ENCODE peak calls at places on chromosomes 11 and 22, in four cellular contexts. I, B, R and A are unnamed samples.

GRCh38 chr11:107747622-107748021 is 35.8 kb upstream of the SLN start:
- DNase-seq in B (no peak), R (no peak), I (no peak), A (no peak)

GRCh38 chr11:16946477-16947282 is 67.5 kb downstream of the PLEKHA7 start:
- DNase-seq in R (no peak), B (no peak), I (no peak), A (no peak)

GRCh38 chr11:17513853-17514252 is 30.4 kb downstream of the USH1C start:
- DNase-seq in R (no peak), I (no peak), B (no peak), A (no peak)

GRCh38 chr11:66051371-66051765 is 796 bp upstream of the SF3B2 start:
- DNase-seq in I (no peak), B (no peak), R (no peak), A (no peak)

GRCh38 chr11:69356703-69357457 is 62.9 kb downstream of the MYEOV start:
- DNase-seq in I (peak; percentile 68), R (peak; percentile 49), B (peak; percentile 15), A (no peak)

GRCh38 chr11:1695548-1696108 is 1.4 kb upstream of the KRTAP5-6 start:
- DNase-seq in R (no peak), I (no peak), B (no peak), A (no peak)

GRCh38 chr11:72084960-72085359 is 4.3 kb downstream of the LRRC51 start:
- DNase-seq in I (no peak), B (no peak), R (no peak), A (no peak)

GRCh38 chr11:61516675-61517516 is 8.3 kb downstream of the LRRC10B start:
- DNase-seq in I (no peak), R (peak; percentile 77), B (no peak), A (peak; percentile 57)

GRCh38 chr11:86678823-86679222 is 6.4 kb upstream of the ME3 start:
- DNase-seq in I (no peak), B (no peak), R (no peak), A (no peak)

GRCh38 chr11:2128102-2128511 is 11.1 kb downstream of the IGF2 start:
- DNase-seq in I (peak; percentile 37), R (peak; percentile 46), B (no peak), A (peak; percentile 25)

GRCh38 chr11:78878631-78879030 is 304.0 kb upstream of the NARS2 start:
- DNase-seq in R (no peak), I (no peak), B (no peak), A (no peak)

GRCh38 chr11:90222459-90223247 is at the start of gene CHORDC1:
- DNase-seq in R (peak; percentile 99), I (peak; percentile 97), B (peak; percentile 93), A (peak; percentile 96)

GRCh38 chr11:7595016-7595869 is 78.1 kb downstream of the CYB5R2 start:
- DNase-seq in B (no peak), R (no peak), I (no peak), A (no peak)

GRCh38 chr22:38033522-38034277 is 23.5 kb upstream of the PICK1 start:
- DNase-seq in I (peak; percentile 70), B (no peak), R (no peak), A (peak; percentile 49)

GRCh38 chr11:78202733-78203167 is 14.0 kb downstream of the USP35 start:
- DNase-seq in I (no peak), B (no peak), R (no peak), A (no peak)

GRCh38 chr11:77819921-77820564 is 479 bp downstream of the RSF1 start:
- DNase-seq in R (peak; percentile 71), B (peak; percentile 44), I (peak; percentile 86), A (peak; percentile 69)

GRCh38 chr22:50186789-50187523 is 1.2 kb downstream of the TRABD start:
- DNase-seq in B (no peak), I (peak; percentile 84), R (peak; percentile 67), A (peak; percentile 58)

GRCh38 chr11:10443152-10443551 is 11.9 kb upstream of the AMPD3 start:
- DNase-seq in R (no peak), I (no peak), B (no peak), A (no peak)

GRCh38 chr11:124970925-124971324 is 16.9 kb downstream of the CCDC15 start:
- DNase-seq in B (no peak), I (no peak), R (no peak), A (no peak)

GRCh38 chr22:36986242-36986821 is 32.9 kb downstream of the TST start:
- DNase-seq in R (no peak), B (no peak), I (no peak), A (no peak)

GRCh38 chr11:20451568-20451967 is 64.1 kb downstream of the PRMT3 start:
- DNase-seq in B (no peak), R (no peak), I (no peak), A (no peak)

GRCh38 chr11:116446542-116446941 is 326.2 kb downstream of the BUD13 start:
- DNase-seq in I (no peak), B (no peak), R (no peak), A (no peak)

GRCh38 chr22:20268350-20269012 is 363 bp upstream of the RTN4R start:
- DNase-seq in R (peak; percentile 87), B (peak; percentile 55), I (peak; percentile 90), A (peak; percentile 64)

GRCh38 chr11:116703421-116703820 is 69.4 kb downstream of the BUD13 start:
- DNase-seq in B (no peak), I (no peak), R (peak; percentile 55), A (no peak)

GRCh38 chr22:31737932-31738331 is 12.0 kb downstream of the PRR14L start:
- DNase-seq in R (no peak), B (no peak), I (no peak), A (no peak)

GRCh38 chr11:7486731-7487130 is 1.4 kb downstream of the OLFML1 start:
- DNase-seq in B (no peak), I (no peak), R (no peak), A (no peak)

GRCh38 chr11:102653744-102654291 is 28.7 kb upstream of the MMP20 start:
- DNase-seq in B (no peak), I (no peak), R (no peak), A (no peak)

GRCh38 chr11:10657308-10658271 is 36.0 kb downstream of the IRAG1 start:
- DNase-seq in R (no peak), I (no peak), B (no peak), A (no peak)

GRCh38 chr11:69434341-69434960 is 47.0 kb upstream of the LINC01488 start:
- DNase-seq in I (no peak), R (peak; percentile 51), B (no peak), A (peak; percentile 9)

GRCh38 chr11:128684582-128685382 is 9.1 kb upstream of the FLI1 start:
- DNase-seq in B (no peak), R (no peak), I (peak; percentile 78), A (peak; percentile 50)

GRCh38 chr11:34614334-34615113 is 6.4 kb upstream of the EHF start:
- DNase-seq in I (no peak), R (no peak), B (no peak), A (no peak)

DNA sequence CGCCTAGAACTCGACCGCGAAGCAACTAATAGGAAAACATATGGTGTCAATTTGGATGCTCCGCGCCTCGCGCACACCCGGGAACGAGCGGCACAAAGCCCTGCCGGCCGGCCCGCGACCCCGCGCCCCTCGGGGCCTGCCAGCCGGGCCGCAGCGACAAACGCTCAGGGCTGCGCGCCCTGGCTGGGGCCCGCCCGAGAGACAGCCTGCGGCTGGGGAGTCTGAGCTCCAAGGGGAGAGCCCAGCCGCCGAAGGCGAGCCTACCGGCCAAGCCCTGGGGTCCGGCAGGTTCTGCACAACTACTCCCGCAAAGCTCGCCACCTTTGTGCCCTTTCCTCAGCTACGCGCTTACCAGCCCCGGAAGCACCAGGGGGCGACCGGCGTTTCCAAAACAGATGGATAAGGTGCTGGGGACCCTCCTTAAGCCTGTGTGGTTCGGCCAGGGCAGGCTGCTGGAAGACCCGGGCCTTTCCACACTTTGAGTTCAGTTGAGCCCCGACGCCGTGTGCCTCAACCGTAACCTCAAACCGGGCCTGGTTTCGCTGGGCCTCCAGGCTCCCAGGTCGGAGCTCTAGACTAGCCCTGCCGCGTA is 6.0 kb downstream of the PAX6 start:
- DNase-seq in I (peak; percentile 54), B (no peak), R (peak; percentile 56), A (no peak)
- H3K4me3 ChIP-seq in I (no peak overlapping the region), B (no peak overlapping the region), R (no peak overlapping the region), A (no peak overlapping the region)

GRCh38 chr11:64122411-64123101 is 43.4 kb downstream of the MACROD1 start:
- DNase-seq in I (no peak), B (no peak), R (no peak), A (no peak)
- H3K4me3 ChIP-seq in I (no peak overlapping the region), B (no peak overlapping the region), R (no peak overlapping the region), A (no peak overlapping the region)

DNA sequence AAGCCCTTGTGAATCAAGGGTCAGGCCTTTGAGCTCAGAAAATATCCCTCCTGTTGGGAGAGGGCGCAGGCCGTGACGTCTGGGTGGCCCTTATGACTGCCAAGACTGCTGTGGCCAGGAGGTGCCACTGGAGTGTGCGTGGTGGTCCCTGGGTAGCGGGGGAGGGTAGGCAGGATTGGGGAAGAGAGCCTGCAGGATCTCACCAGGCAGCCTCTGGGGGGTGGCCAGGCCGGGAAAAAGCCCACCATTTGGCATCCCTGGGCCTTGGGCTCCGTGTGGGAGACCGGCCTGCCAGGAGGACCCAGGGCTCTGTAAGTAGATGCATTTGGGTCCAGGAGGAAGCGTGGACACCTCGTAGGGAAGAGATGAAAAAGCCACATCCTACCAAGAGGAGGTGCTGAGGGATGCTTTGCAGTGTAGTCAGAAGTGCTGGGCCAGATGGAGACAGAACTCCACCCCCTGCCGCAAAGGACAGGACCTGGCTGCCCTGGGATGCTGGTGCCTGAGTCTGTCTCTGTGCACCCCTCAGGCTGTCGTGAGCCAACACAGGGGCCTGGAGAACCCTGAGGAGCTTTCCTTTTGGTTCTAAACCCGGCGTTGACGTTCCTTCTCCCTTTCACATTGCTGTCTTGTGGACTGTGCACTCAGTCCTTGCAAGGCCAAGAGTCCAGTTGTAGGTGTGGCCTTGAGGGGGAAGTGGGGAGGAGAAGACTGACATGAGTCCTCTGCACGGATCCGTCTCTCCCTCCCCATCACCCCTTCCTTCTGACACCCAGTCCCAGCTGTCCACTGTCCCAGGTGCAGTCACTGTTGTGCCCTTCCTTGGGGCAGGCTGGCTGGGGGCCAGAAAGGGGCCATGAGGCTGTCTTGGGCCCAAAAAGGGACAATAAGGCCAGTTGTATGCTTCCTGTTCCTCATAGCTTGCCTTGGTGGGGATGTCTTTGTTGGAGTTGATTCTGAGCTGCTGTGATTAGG is 12.7 kb upstream of the MIEF1 start:
- DNase-seq in R (no peak), I (no peak), B (no peak), A (peak; percentile 54)
- H3K4me3 ChIP-seq in R (no peak overlapping the region), I (no peak overlapping the region), B (no peak overlapping the region), A (no peak overlapping the region)

GRCh38 chr11:46293066-46293465 is 15.6 kb downstream of the CREB3L1 start:
- DNase-seq in I (peak; percentile 71), B (no peak), R (no peak), A (no peak)

GRCh38 chr11:46293616-46294015 is 16.2 kb downstream of the CREB3L1 start:
- DNase-seq in R (no peak), I (no peak), B (no peak), A (no peak)

GRCh38 chr11:46295312-46295995 is 18.0 kb downstream of the CREB3L1 start:
- DNase-seq in R (peak; percentile 80), I (peak; percentile 91), B (peak; percentile 70), A (peak; percentile 67)

GRCh38 chr11:46295996-46296519 is 18.6 kb downstream of the CREB3L1 start:
- DNase-seq in I (no peak), B (no peak), R (no peak), A (no peak)

GRCh38 chr11:46294365-46295309 is 17.2 kb downstream of the CREB3L1 start:
- DNase-seq in R (no peak), B (no peak), I (peak; percentile 75), A (no peak)
- H3K4me3 ChIP-seq in R (no peak overlapping the region), B (no peak overlapping the region), I (peak overlapping the region; percentile 48), A (no peak overlapping the region)

DNA sequence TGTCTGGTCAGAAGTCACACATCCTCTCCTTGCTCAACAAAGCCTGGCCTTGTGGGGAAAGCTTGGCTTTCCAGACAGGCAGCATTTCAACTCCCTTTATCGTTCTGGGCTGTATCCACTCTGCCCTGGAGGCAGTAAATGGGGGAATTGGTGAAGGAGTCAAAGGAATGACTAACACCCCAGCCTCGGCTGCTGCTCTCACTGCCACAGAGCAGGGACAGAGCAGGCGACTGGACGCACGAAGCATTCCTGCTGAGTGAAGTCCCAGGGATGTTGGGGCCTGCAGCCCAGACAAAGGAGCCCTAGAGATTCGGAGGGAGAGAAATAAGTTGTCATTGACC is 52.7 kb downstream of the WNT11 start:
- DNase-seq in B (no peak), I (no peak), R (no peak), A (peak; percentile 23)
- H3K4me3 ChIP-seq in B (no peak overlapping the region), I (no peak overlapping the region), R (no peak overlapping the region), A (no peak overlapping the region)